ENCODE peak calls at places on chromosome 19, in five cellular contexts. E, Q, D, B and L are unnamed samples.
A peak's percentile ranks its signal among the peaks of the same experiment; 100 is the strongest.

GRCh38 chr19:5148794-5149190 is 179.9 kb downstream of the KDM4B start:
- DNase-seq in E (no peak), Q (no peak), D (peak; percentile 14), B (peak; percentile 57), L (no peak)

GRCh38 chr19:12973236-12973635 is 3.9 kb downstream of the DAND5 start:
- DNase-seq in E (no peak), Q (no peak), D (no peak), B (no peak), L (no peak)

GRCh38 chr19:53195265-53195879 is 2.2 kb upstream of the ZNF665 start:
- DNase-seq in E (peak; percentile 93), Q (peak; percentile 95), D (no peak), B (no peak), L (no peak)

GRCh38 chr19:6564393-6564792 is 26.6 kb downstream of the CD70 start:
- DNase-seq in E (no peak), Q (no peak), D (no peak), B (no peak), L (no peak)

GRCh38 chr19:31670931-31671330 is 321.7 kb upstream of the TSHZ3 start:
- DNase-seq in E (no peak), Q (no peak), D (no peak), B (no peak), L (no peak)

GRCh38 chr19:33398361-33399060 is 25.0 kb downstream of the CEBPG start:
- DNase-seq in E (no peak), Q (no peak), D (no peak), B (peak; percentile 49), L (no peak)

GRCh38 chr19:55173717-55174409 is 6.2 kb downstream of the SYT5 start:
- DNase-seq in E (peak; percentile 48), Q (no peak), D (peak; percentile 36), B (peak; percentile 74), L (peak; percentile 47)

GRCh38 chr19:3053218-3053621 is 9.1 kb downstream of the TLE5 start:
- DNase-seq in E (no peak), Q (no peak), D (no peak), B (peak; percentile 63), L (no peak)

GRCh38 chr19:13091400-13092161 is 11.1 kb downstream of the LYL1 start:
- DNase-seq in E (no peak), Q (peak; percentile 61), D (no peak), B (no peak), L (peak; percentile 74)

GRCh38 chr19:46716013-46716671 is 772 bp downstream of the PRKD2 start:
- DNase-seq in E (peak; percentile 50), Q (no peak), D (no peak), B (no peak), L (no peak)

GRCh38 chr19:27742041-27742440 is 1470.9 kb downstream of the UQCRFS1 start:
- DNase-seq in E (no peak), Q (no peak), D (no peak), B (peak; percentile 2), L (no peak)

GRCh38 chr19:28940751-28941500 is 272.0 kb downstream of the UQCRFS1 start:
- DNase-seq in E (no peak), Q (no peak), D (no peak), B (no peak), L (peak; percentile 58)

GRCh38 chr19:45663800-45664199 is 4.2 kb upstream of the GIPR start:
- DNase-seq in E (no peak), Q (no peak), D (no peak), B (no peak), L (no peak)

GRCh38 chr19:13163609-13164364 is 13.6 kb downstream of the IER2 start:
- DNase-seq in E (peak; percentile 82), Q (peak; percentile 62), D (peak; percentile 68), B (peak; percentile 86), L (peak; percentile 59)

GRCh38 chr19:44754743-44755066 is 6.2 kb downstream of the BCL3 start:
- DNase-seq in E (no peak), Q (no peak), D (no peak), B (no peak), L (no peak)

GRCh38 chr19:13086341-13086740 is 16.3 kb downstream of the LYL1 start:
- DNase-seq in E (no peak), Q (no peak), D (no peak), B (no peak), L (no peak)

GRCh38 chr19:30778961-30779690 is 406.9 kb downstream of the ZNF536 start:
- DNase-seq in E (no peak), Q (no peak), D (no peak), B (no peak), L (no peak)

GRCh38 chr19:15831626-15832025 is 16.2 kb upstream of the OR10H1 start:
- DNase-seq in E (no peak), Q (no peak), D (no peak), B (no peak), L (no peak)

GRCh38 chr19:56105090-56105701 is 15.9 kb downstream of the ZNF787 start:
- DNase-seq in E (peak; percentile 92), Q (peak; percentile 72), D (no peak), B (peak; percentile 92), L (no peak)

GRCh38 chr19:2464389-2464788 is 7.6 kb upstream of the LMNB2 start:
- DNase-seq in E (no peak), Q (no peak), D (no peak), B (no peak), L (no peak)

DNA sequence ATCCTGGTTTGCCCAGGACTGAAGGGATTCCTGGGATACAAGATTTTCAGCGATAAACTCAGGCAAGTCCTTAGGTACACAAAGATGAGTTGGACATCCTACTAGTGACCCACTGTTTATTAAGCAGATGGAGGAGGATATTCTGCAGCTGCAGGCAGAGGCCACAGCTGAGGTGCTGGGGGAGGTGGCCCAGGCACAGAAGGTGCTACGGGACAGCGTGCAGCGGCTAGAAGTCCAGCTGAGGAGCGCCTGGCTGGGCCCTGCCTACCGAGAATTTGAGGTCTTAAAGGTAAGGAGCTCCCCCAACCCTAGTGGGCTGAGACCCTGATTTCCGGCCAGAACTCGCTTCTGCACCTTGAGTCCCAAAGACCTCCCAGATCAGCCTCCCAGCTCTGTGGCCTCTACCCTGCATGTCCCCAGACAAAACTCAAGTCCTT is 607 bp downstream of the ANGPTL8 start:
- DNase-seq in E (no peak), Q (no peak), D (no peak), B (no peak), L (no peak)
- H3K36me3 ChIP-seq in E (no peaks in the 10 kb centered on the region), Q (no peaks in the 10 kb centered on the region), D (no peaks in the 10 kb centered on the region), B (peaks cover 44% of the 10 kb centered on the region), L (peaks cover 10% of the 10 kb centered on the region)

DNA sequence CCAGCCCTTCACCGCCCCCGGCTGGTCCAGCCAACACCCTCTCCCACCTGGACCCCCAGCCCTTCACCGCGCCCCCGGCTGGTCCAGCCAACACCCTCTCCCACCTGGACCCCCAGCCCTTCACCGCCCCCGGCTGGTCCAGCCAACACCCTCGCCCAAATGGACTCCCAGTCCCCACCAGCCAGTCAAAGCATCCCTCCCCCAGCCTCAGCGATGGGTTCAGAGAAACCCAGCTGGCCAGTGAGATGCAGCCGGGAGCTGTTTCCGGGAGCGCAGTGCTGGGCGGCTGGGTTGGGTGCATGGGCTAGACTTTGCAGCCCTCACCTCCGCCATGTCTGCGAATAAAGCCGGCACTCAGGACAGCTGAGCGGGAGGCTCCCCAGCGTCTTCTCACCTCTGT is 6.5 kb upstream of the CDC34 start:
- DNase-seq in E (no peak), Q (no peak), D (no peak), B (no peak), L (no peak)
- H3K4me3 ChIP-seq in E (no peak overlapping the region), Q (no peak overlapping the region), D (no peak overlapping the region), B (no peak overlapping the region), L (no peak overlapping the region)

GRCh38 chr19:17677002-17677401 is 11.2 kb downstream of the UNC13A start:
- DNase-seq in E (peak; percentile 8), Q (no peak), D (no peak), B (no peak), L (no peak)
- TF ChIP-seq CTCF in E (no peak), Q (no peak), D (peak; percentile 51), B (no peak), L (no peak)

DNA sequence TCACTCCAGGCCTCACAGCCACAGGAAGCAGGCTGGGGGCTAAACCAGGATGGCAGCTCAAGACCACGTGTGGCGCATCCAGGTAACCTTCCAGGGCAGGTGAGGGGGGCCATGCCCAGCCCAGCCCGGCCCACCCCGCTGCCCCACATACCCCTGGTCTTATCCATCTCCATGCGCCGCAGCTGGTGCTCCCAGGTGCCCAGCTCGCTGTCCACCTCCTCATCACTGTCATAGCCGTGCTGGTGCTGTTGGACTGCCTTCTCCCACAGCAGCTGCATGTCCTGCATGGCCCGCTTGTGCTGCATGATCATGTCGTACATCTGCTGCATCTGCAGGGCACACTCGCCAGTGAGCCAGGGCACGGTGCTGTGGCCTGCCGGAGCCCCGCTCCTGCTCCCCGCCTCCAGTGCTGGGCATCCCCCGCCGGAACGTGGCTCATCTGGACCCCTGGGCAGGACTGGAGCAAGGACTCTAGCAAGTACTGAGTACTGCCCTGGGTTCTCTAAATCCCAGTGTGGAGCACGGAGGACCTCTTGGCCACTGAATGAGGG is 6.0 kb upstream of the TM6SF2 start:
- DNase-seq in E (no peak), Q (no peak), D (no peak), B (no peak), L (no peak)
- H3K36me3 ChIP-seq in E (peaks cover 4% of the 10 kb centered on the region), Q (peaks cover 4% of the 10 kb centered on the region), D (peaks cover 39% of the 10 kb centered on the region), B (peaks cover 58% of the 10 kb centered on the region), L (peaks cover 19% of the 10 kb centered on the region)

GRCh38 chr19:11577451-11578341 is at the start of gene ACP5:
- DNase-seq in E (peak; percentile 35), Q (no peak), D (no peak), B (peak; percentile 78), L (no peak)

GRCh38 chr19:11574689-11575088 is 2.8 kb downstream of the ACP5 start:
- DNase-seq in E (no peak), Q (no peak), D (no peak), B (no peak), L (no peak)

GRCh38 chr19:11578342-11579142 is 1.1 kb upstream of the ACP5 start:
- DNase-seq in E (peak; percentile 75), Q (peak; percentile 52), D (peak; percentile 78), B (peak; percentile 92), L (no peak)

GRCh38 chr19:11580665-11581418 is 3.4 kb upstream of the ACP5 start:
- DNase-seq in E (no peak), Q (no peak), D (no peak), B (no peak), L (no peak)

GRCh38 chr19:11576186-11576585 is 1.3 kb downstream of the ACP5 start:
- DNase-seq in E (no peak), Q (no peak), D (no peak), B (no peak), L (no peak)
- H3K4me3 ChIP-seq in E (no peak overlapping the region), Q (no peak overlapping the region), D (no peak overlapping the region), B (peak overlapping the region; percentile 58), L (no peak overlapping the region)

DNA sequence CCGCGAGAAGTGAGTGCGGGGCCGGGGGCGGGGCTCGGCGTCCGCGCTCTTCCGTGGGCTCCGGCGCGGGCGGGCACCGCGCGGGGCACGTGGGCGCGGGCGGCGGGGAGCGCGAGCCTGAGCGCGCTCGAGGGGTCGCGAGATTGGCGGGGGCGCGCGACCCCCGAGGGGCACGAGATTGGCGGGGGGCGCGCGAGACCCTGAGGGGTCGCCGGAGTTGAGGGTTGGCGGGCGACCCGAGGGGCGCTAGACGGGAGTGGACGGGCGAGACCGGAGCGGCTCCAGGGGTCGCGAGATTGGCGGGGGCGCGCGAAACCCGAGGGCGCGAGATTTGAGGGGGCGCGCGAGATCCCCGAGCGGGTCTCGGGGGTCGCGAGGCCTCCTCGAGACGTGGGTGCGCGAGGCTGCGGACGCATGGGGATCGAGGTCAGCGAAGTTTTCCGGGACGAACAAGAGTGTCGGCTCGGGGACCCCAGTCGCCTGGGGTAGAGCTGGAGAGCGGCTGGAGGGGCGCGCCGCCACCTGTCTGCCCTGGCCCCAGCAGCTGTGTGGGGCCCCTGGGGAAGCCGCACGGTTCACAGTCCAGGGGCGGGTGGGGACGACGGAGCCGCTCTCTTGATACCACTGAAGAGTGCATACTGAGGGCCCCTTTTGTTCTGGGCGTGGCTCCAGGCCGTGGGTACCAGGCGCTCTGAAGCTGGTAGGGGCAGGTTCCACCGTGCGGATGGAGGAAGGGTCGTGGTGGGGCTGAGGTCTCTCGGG is 682 bp downstream of the SSBP4 start:
- DNase-seq in E (peak; percentile 67), Q (no peak), D (peak; percentile 73), B (peak; percentile 75), L (no peak)
- TF ChIP-seq CTCF in E (no peak), Q (peak; percentile 15), D (no peak), B (no peak), L (no peak)